ENCODE peak calls at places on chromosomes 13 and 19, in ten cellular contexts. W is ascending aorta; E is brain microvascular endothelial cell; J is fibroblast of lung; A is cardiac muscle cell; G is right atrium auricular region; F is body of pancreas; U is CD8-positive, alpha-beta T cell; Y is effector memory CD4-positive, alpha-beta T cell; C is A549. V is an unnamed sample.

GRCh38 chr13:45331981-45332830 is 8.8 kb downstream of the TPT1 start:
- DNase-seq in G (peak), E (peak), C (peak), J (peak), A (no peak), F (no peak), W (peak), Y (no peak), U (no peak), V (peak)

GRCh38 chr13:106561551-106562170 is 6.3 kb downstream of the ARGLU1 start:
- DNase-seq in Y (peak), J (peak), F (peak), U (no peak), E (peak), W (no peak), G (no peak), C (no peak), A (peak), V (no peak)

GRCh38 chr13:98480915-98481510 is 95.9 kb downstream of the STK24 start:
- DNase-seq in Y (peak), F (peak), A (peak), E (peak), J (peak), C (no peak), G (no peak), W (no peak), U (no peak), V (peak)

GRCh38 chr13:103815619-103816018 is 749.4 kb upstream of the SLC10A2 start:
- DNase-seq in W (no peak), J (peak), E (peak), C (no peak), F (no peak), A (no peak), U (no peak), Y (no peak), G (no peak), V (no peak)

GRCh38 chr13:42330991-42331390 is 59.0 kb downstream of the AKAP11 start:
- DNase-seq in W (no peak), C (no peak), Y (no peak), F (no peak), U (no peak), E (no peak), J (no peak), G (no peak), A (no peak), V (peak)

GRCh38 chr13:53015044-53015443 is 13.6 kb upstream of the OLFM4 start:
- DNase-seq in F (peak), G (no peak), U (no peak), A (no peak), J (no peak), C (no peak), Y (no peak), W (no peak), E (no peak), V (no peak)

GRCh38 chr13:112346899-112347229 is 29.3 kb upstream of the SPACA7 start:
- DNase-seq in G (no peak), J (no peak), W (no peak), Y (no peak), A (no peak), C (no peak), U (no peak), F (no peak), E (no peak), V (no peak)

GRCh38 chr19:58379276-58379675 is 1.6 kb downstream of the ZNF837 start:
- DNase-seq in J (no peak), W (no peak), Y (no peak), C (no peak), U (no peak), F (no peak), G (no peak), A (no peak), E (no peak), V (no peak)

GRCh38 chr13:75101997-75102720 is 379.8 kb downstream of the TBC1D4 start:
- DNase-seq in J (peak), G (no peak), C (no peak), U (no peak), A (peak), E (no peak), W (no peak), Y (no peak), F (no peak), V (peak)

GRCh38 chr19:55613396-55613795 is 7.9 kb downstream of the ZNF865 start:
- DNase-seq in F (no peak), Y (no peak), E (no peak), J (no peak), A (no peak), W (no peak), G (no peak), U (no peak), C (no peak), V (no peak)

GRCh38 chr13:113890758-113891480 is 27.0 kb upstream of the GAS6 start:
- DNase-seq in E (no peak), J (no peak), F (no peak), C (no peak), A (no peak), U (no peak), W (no peak), Y (no peak), G (no peak), V (no peak)

GRCh38 chr19:16449330-16449961 is 22.3 kb downstream of the EPS15L1 start:
- DNase-seq in E (no peak), Y (no peak), J (peak), G (no peak), C (no peak), A (no peak), W (no peak), F (no peak), U (peak), V (no peak)

GRCh38 chr13:34416833-34417425 is 525.1 kb upstream of the NBEA start:
- DNase-seq in A (no peak), U (no peak), G (peak), C (no peak), Y (no peak), F (no peak), W (peak), E (no peak), J (peak), V (peak)

GRCh38 chr19:53518061-53518460 is 19.9 kb upstream of the ZNF331 start:
- DNase-seq in C (no peak), J (no peak), U (no peak), F (no peak), W (no peak), E (no peak), A (no peak), G (no peak), Y (no peak), V (no peak)

GRCh38 chr13:107734891-107735620 is 480.3 kb downstream of the LIG4 start:
- DNase-seq in G (no peak), U (no peak), E (no peak), W (no peak), A (no peak), J (peak), F (no peak), C (no peak), Y (no peak), V (no peak)

GRCh38 chr19:40941481-40942219 is 49.4 kb upstream of the CYP2B6 start:
- DNase-seq in F (no peak), G (no peak), Y (no peak), U (no peak), A (no peak), E (no peak), C (no peak), W (no peak), J (no peak), V (no peak)

GRCh38 chr19:51158474-51159129 is 16.5 kb downstream of the SIGLEC7 start:
- DNase-seq in F (peak), J (no peak), U (peak), C (peak), W (peak), A (peak), G (no peak), E (peak), Y (peak), V (peak)

GRCh38 chr13:111639196-111639705 is 318.8 kb downstream of the TEX29 start:
- DNase-seq in U (no peak), A (no peak), C (no peak), Y (no peak), F (no peak), W (no peak), E (no peak), G (no peak), J (no peak), V (no peak)

GRCh38 chr13:19183676-19184075 is 2.1 kb upstream of the TUBA3C start:
- DNase-seq in J (no peak), Y (no peak), G (peak), F (no peak), W (no peak), E (no peak), U (peak), A (no peak), C (no peak), V (no peak)

GRCh38 chr13:58935689-58936088 is 1228.0 kb downstream of the DIAPH3 start:
- DNase-seq in Y (no peak), U (no peak), F (no peak), E (no peak), A (no peak), G (no peak), C (no peak), W (no peak), J (no peak), V (no peak)

GRCh38 chr19:29934257-29934656 is 7.8 kb upstream of the URI1 start:
- DNase-seq in E (no peak), J (no peak), U (no peak), C (no peak), W (no peak), Y (no peak), G (no peak), A (no peak), F (no peak), V (no peak)

GRCh38 chr19:55206664-55207500 is 2.4 kb downstream of the PTPRH start:
- DNase-seq in F (peak), G (peak), C (peak), A (peak), E (peak), J (peak), Y (no peak), W (peak), U (no peak), V (peak)

GRCh38 chr19:4654437-4655361 is 15.4 kb downstream of the TNFAIP8L1 start:
- DNase-seq in A (no peak), J (no peak), E (no peak), Y (no peak), C (no peak), G (no peak), W (no peak), U (no peak), F (no peak), V (no peak)

GRCh38 chr13:41848435-41849255 is 112.3 kb downstream of the VWA8 start:
- DNase-seq in E (peak), G (no peak), U (no peak), F (no peak), A (peak), C (no peak), W (no peak), J (peak), Y (no peak), V (peak)

GRCh38 chr19:33292595-33293254 is 9.6 kb downstream of the CEBPA start:
- DNase-seq in C (peak), G (no peak), Y (no peak), F (peak), W (no peak), A (no peak), U (no peak), J (no peak), E (no peak), V (peak)

GRCh38 chr19:7862413-7862951 is 11.7 kb downstream of the PRR36 start:
- DNase-seq in F (peak), J (peak), Y (peak), W (no peak), C (peak), G (no peak), E (peak), A (peak), U (peak), V (no peak)

GRCh38 chr13:50911051-50911690 is 1.6 kb downstream of the RNASEH2B start:
- DNase-seq in A (peak), W (no peak), E (no peak), C (no peak), J (peak), F (no peak), Y (no peak), U (no peak), G (no peak), V (peak)

GRCh38 chr13:110756268-110756667 is 42.8 kb downstream of the ING1 start:
- DNase-seq in Y (no peak), G (no peak), A (no peak), F (no peak), E (peak), U (no peak), C (peak), J (peak), W (no peak), V (peak)

GRCh38 chr19:45899919-45900589 is 2.4 kb downstream of the MYPOP start:
- DNase-seq in U (no peak), E (no peak), A (no peak), F (no peak), J (no peak), W (no peak), G (no peak), Y (no peak), C (no peak), V (no peak)

GRCh38 chr19:18386543-18387251 is 739 bp downstream of the GDF15 start:
- DNase-seq in U (no peak), W (no peak), F (no peak), G (no peak), A (no peak), E (no peak), C (peak), J (no peak), Y (no peak), V (peak)

GRCh38 chr19:18385675-18386542 is at the start of gene GDF15:
- DNase-seq in J (peak), F (peak), C (peak), Y (no peak), G (no peak), W (peak), A (peak), E (peak), U (no peak), V (peak)

GRCh38 chr19:18389095-18389735 is 3.3 kb downstream of the GDF15 start:
- DNase-seq in J (no peak), W (no peak), Y (no peak), G (no peak), F (no peak), C (no peak), A (no peak), U (no peak), E (no peak), V (no peak)

GRCh38 chr19:18388328-18389094 is 2.6 kb downstream of the GDF15 start:
- DNase-seq in E (no peak), W (peak), C (peak), U (peak), A (peak), Y (peak), G (peak), J (peak), F (peak), V (peak)

GRCh38 chr19:18387395-18387794 is 1.4 kb downstream of the GDF15 start:
- DNase-seq in U (no peak), Y (no peak), J (no peak), C (no peak), A (no peak), W (no peak), F (no peak), G (no peak), E (no peak), V (no peak)
- H3K4me3 ChIP-seq in U (no peak), Y (no peak), J (peak), C (peak), A (no peak), W (no peak), F (peak), G (no peak), E (peak), V (peak)

GRCh38 chr19:13100031-13100588 is 2.5 kb downstream of the LYL1 start:
- DNase-seq in U (peak), G (no peak), Y (peak), J (peak), E (no peak), C (peak), W (peak), F (no peak), A (no peak), V (peak)
- H3K4me3 ChIP-seq in U (peak), G (peak), Y (no peak), J (no peak), E (no peak), C (no peak), W (no peak), F (no peak), A (no peak), V (no peak)

GRCh38 chr19:14441041-14441938 is 8.2 kb downstream of the PKN1 start:
- DNase-seq in W (no peak), Y (no peak), C (no peak), U (no peak), G (no peak), J (no peak), F (no peak), A (no peak), E (no peak), V (no peak)
- H3K4me3 ChIP-seq in W (no peak), Y (peak), C (no peak), U (peak), G (no peak), J (no peak), F (no peak), A (no peak), E (no peak), V (no peak)

GRCh38 chr19:10289836-10290438 is at the start of gene ICAM5:
- DNase-seq in J (no peak), Y (no peak), W (no peak), E (no peak), A (peak), F (no peak), C (peak), U (no peak), G (no peak), V (no peak)

GRCh38 chr19:10292206-10292788 is 2.5 kb downstream of the ICAM5 start:
- DNase-seq in F (peak), A (peak), J (no peak), C (peak), E (no peak), U (peak), G (no peak), W (peak), Y (no peak), V (peak)

GRCh38 chr19:10291554-10292205 is 1.9 kb downstream of the ICAM5 start:
- DNase-seq in F (no peak), G (no peak), C (no peak), W (no peak), A (no peak), Y (no peak), E (no peak), J (no peak), U (peak), V (no peak)

GRCh38 chr19:10290439-10290875 is 705 bp downstream of the ICAM5 start:
- DNase-seq in A (peak), G (no peak), Y (no peak), J (no peak), F (no peak), C (no peak), W (no peak), U (no peak), E (no peak), V (no peak)

GRCh38 chr19:10290876-10291553 is 1.3 kb downstream of the ICAM5 start:
- DNase-seq in F (peak), E (no peak), A (peak), W (no peak), J (no peak), Y (no peak), C (peak), U (peak), G (no peak), V (peak)
- H3K4me3 ChIP-seq in F (no peak), E (peak), A (peak), W (peak), J (peak), Y (peak), C (peak), U (peak), G (peak), V (peak)

GRCh38 chr19:48633148-48634035 is 3.8 kb downstream of the DBP start:
- DNase-seq in J (no peak), F (no peak), W (no peak), G (no peak), Y (no peak), U (no peak), A (no peak), E (no peak), C (no peak), V (no peak)

GRCh38 chr19:48635263-48635965 is 1.8 kb downstream of the DBP start:
- DNase-seq in C (peak), Y (peak), E (no peak), U (peak), J (no peak), W (peak), F (peak), G (no peak), A (peak), V (no peak)

GRCh38 chr19:48634036-48634342 is 3.2 kb downstream of the DBP start:
- DNase-seq in U (no peak), C (no peak), E (no peak), J (no peak), A (no peak), F (no peak), W (no peak), Y (no peak), G (no peak), V (no peak)

GRCh38 chr19:48635966-48636858 is 967 bp downstream of the DBP start:
- DNase-seq in W (peak), U (no peak), J (no peak), G (no peak), A (peak), C (no peak), E (no peak), Y (no peak), F (peak), V (no peak)

GRCh38 chr19:48634424-48635262 is 2.5 kb downstream of the DBP start:
- DNase-seq in C (peak), W (peak), E (peak), U (peak), Y (peak), A (peak), F (peak), G (peak), J (peak), V (peak)
- H3K4me3 ChIP-seq in C (peak), W (peak), E (peak), U (peak), Y (peak), A (peak), F (no peak), G (peak), J (peak), V (peak)

GRCh38 chr13:97249093-97249787 is 27.1 kb downstream of the MBNL2 start:
- DNase-seq in W (no peak), G (no peak), E (no peak), J (no peak), A (no peak), U (no peak), C (no peak), F (no peak), Y (no peak), V (no peak)

GRCh38 chr13:97243915-97244820 is 22.0 kb downstream of the MBNL2 start:
- DNase-seq in W (no peak), F (no peak), C (no peak), J (no peak), Y (no peak), E (no peak), U (no peak), G (no peak), A (no peak), V (no peak)

GRCh38 chr13:97245011-97245410 is 22.9 kb downstream of the MBNL2 start:
- DNase-seq in A (no peak), G (no peak), C (no peak), U (no peak), Y (no peak), E (no peak), W (no peak), J (no peak), F (no peak), V (no peak)

GRCh38 chr13:97248243-97248642 is 26.1 kb downstream of the MBNL2 start:
- DNase-seq in U (no peak), W (no peak), G (no peak), C (no peak), A (no peak), Y (no peak), J (no peak), F (no peak), E (no peak), V (no peak)

GRCh38 chr13:97246596-97246995 is 24.5 kb downstream of the MBNL2 start:
- DNase-seq in Y (no peak), J (no peak), C (no peak), W (no peak), F (no peak), U (no peak), G (no peak), A (no peak), E (no peak), V (no peak)
- H3K4me3 ChIP-seq in Y (no peak), J (peak), C (no peak), W (peak), F (no peak), U (no peak), G (peak), A (no peak), E (no peak), V (peak)